ENCODE peak calls at places on chromosomes 11 and 22, in six cellular contexts. X is HFFc6, I is GM20000, O is endothelial cell, K is GM12864, W is MM.1S. F is an unnamed sample.

GRCh38 chr11:74409633-74410032 is 11.4 kb upstream of the PGM2L1 start:
- DNase-seq in I (no peak), K (no peak), X (no peak), W (no peak), O (no peak), F (no peak)

GRCh38 chr11:118766035-118766434 is 24.9 kb downstream of the DDX6 start:
- DNase-seq in K (no peak), O (no peak), X (no peak), W (no peak), I (no peak), F (no peak)

GRCh38 chr22:31490496-31490925 is 869 bp upstream of the EIF4ENIF1 start:
- DNase-seq in K (peak; percentile 98), W (peak; percentile 89), I (peak; percentile 87), X (peak; percentile 69), O (peak; percentile 49), F (peak; percentile 14)

GRCh38 chr11:72766152-72766902 is 14.1 kb upstream of the ARAP1 start:
- DNase-seq in O (no peak), W (no peak), K (no peak), I (no peak), X (no peak), F (no peak)

GRCh38 chr11:45817191-45817590 is 12.2 kb downstream of the SLC35C1 start:
- DNase-seq in O (no peak), I (peak; percentile 69), W (peak; percentile 38), K (peak; percentile 55), X (no peak), F (no peak)

GRCh38 chr22:38097557-38098409 is 12.7 kb downstream of the BAIAP2L2 start:
- DNase-seq in X (no peak), O (peak; percentile 72), W (no peak), K (no peak), I (no peak), F (no peak)

GRCh38 chr11:98115873-98116272 is 904.9 kb upstream of the CNTN5 start:
- DNase-seq in K (no peak), I (no peak), W (no peak), O (no peak), X (no peak), F (no peak)

GRCh38 chr22:36946436-36947158 is 33.2 kb downstream of the CSF2RB start:
- DNase-seq in W (no peak), K (no peak), I (peak; percentile 41), O (no peak), X (no peak), F (no peak)

GRCh38 chr11:133821776-133822175 is 23.5 kb downstream of the SPATA19 start:
- DNase-seq in X (no peak), O (peak; percentile 82), K (peak; percentile 21), I (peak; percentile 73), W (peak; percentile 26), F (no peak)

GRCh38 chr11:11446967-11447366 is 93.9 kb upstream of the CSNK2A3 start:
- DNase-seq in X (no peak), O (no peak), I (no peak), W (no peak), K (no peak), F (no peak)

GRCh38 chr22:40498454-40499186 is 128.2 kb downstream of the SGSM3 start:
- DNase-seq in X (peak; percentile 95), O (no peak), K (peak; percentile 21), I (no peak), W (no peak), F (no peak)

GRCh38 chr11:83459802-83460201 is 173.6 kb upstream of the CCDC90B start:
- DNase-seq in I (no peak), X (no peak), O (no peak), W (no peak), K (no peak), F (no peak)

GRCh38 chr22:36328635-36329216 is 59.0 kb downstream of the MYH9 start:
- DNase-seq in I (peak; percentile 62), W (no peak), X (peak; percentile 91), O (no peak), K (no peak), F (no peak)

GRCh38 chr11:29628584-29628983 is 388.2 kb downstream of the KCNA4 start:
- DNase-seq in I (no peak), K (no peak), X (no peak), W (no peak), O (no peak), F (no peak)

GRCh38 chr11:9815486-9816136 is 151.7 kb downstream of the SWAP70 start:
- DNase-seq in W (no peak), K (no peak), O (no peak), I (no peak), X (peak; percentile 72), F (no peak)

GRCh38 chr22:35887296-35887875 is 141.2 kb downstream of the RBFOX2 start:
- DNase-seq in I (no peak), W (no peak), X (no peak), O (no peak), K (no peak), F (no peak)

GRCh38 chr11:125330462-125331325 is 165.4 kb downstream of the FEZ1 start:
- DNase-seq in K (no peak), X (no peak), O (no peak), W (no peak), I (no peak), F (no peak)

GRCh38 chr11:71252434-71252781 is at the start of gene SHANK2:
- DNase-seq in O (no peak), I (no peak), X (no peak), K (no peak), W (no peak), F (no peak)

GRCh38 chr11:71456294-71456693 is 3.3 kb downstream of the NADSYN1 start:
- DNase-seq in W (no peak), K (no peak), I (no peak), X (no peak), O (no peak), F (no peak)

GRCh38 chr11:27234043-27234668 is 128.9 kb downstream of the CCDC34 start:
- DNase-seq in K (peak; percentile 91), W (no peak), I (peak; percentile 44), O (no peak), X (peak; percentile 70), F (peak; percentile 92)

GRCh38 chr11:11391796-11392195 is 38.7 kb upstream of the CSNK2A3 start:
- DNase-seq in W (no peak), O (no peak), K (no peak), I (no peak), X (peak; percentile 92), F (peak; percentile 39)

GRCh38 chr22:19105867-19106802 is 16.1 kb downstream of the DGCR2 start:
- DNase-seq in I (no peak), O (peak; percentile 26), W (no peak), X (no peak), K (no peak), F (no peak)
- TF ChIP-seq CTCF in I (no peak), O (no peak), W (peak; percentile 29), X (peak; percentile 47), K (peak; percentile 67), F (peak; percentile 4)

GRCh38 chr22:22761606-22761962 is 117.2 kb downstream of the GGTLC2 start:
- DNase-seq in I (no peak), X (no peak), O (no peak), W (no peak), K (no peak), F (no peak)

GRCh38 chr22:22767876-22768602 is 119.6 kb upstream of the IGLL5 start:
- DNase-seq in W (no peak), X (no peak), K (no peak), O (no peak), I (no peak), F (no peak)

GRCh38 chr22:22763512-22763911 is 119.1 kb downstream of the GGTLC2 start:
- DNase-seq in K (no peak), I (no peak), W (no peak), X (no peak), O (no peak), F (no peak)

GRCh38 chr22:22761963-22762772 is 117.8 kb downstream of the GGTLC2 start:
- DNase-seq in I (no peak), W (no peak), K (no peak), X (no peak), O (no peak), F (no peak)

GRCh38 chr22:22764085-22764484 is 119.7 kb downstream of the GGTLC2 start:
- DNase-seq in W (no peak), O (no peak), X (no peak), K (no peak), I (no peak), F (no peak)
- TF ChIP-seq CTCF in W (no peak), O (no peak), X (no peak), K (no peak), I (no peak), F (no peak)

GRCh38 chr22:28951969-28952521 is 68.7 kb downstream of the ZNRF3 start:
- DNase-seq in X (peak; percentile 24), K (no peak), O (no peak), W (no peak), I (no peak), F (no peak)
- TF ChIP-seq CTCF in X (no peak), K (no peak), O (no peak), W (no peak), I (no peak), F (peak; percentile 27)

GRCh38 chr11:64875369-64876225 is 2.8 kb downstream of the EHD1 start:
- DNase-seq in W (no peak), O (no peak), I (no peak), K (no peak), X (no peak), F (no peak)
- TF ChIP-seq CTCF in W (no peak), O (no peak), I (no peak), K (no peak), X (no peak), F (no peak)

GRCh38 chr11:65488273-65489058 is 10.4 kb upstream of the MALAT1 start:
- DNase-seq in O (no peak), K (no peak), X (peak; percentile 71), W (no peak), I (no peak), F (no peak)

GRCh38 chr11:65486570-65487466 is 12.0 kb upstream of the MALAT1 start:
- DNase-seq in W (no peak), O (no peak), I (no peak), K (no peak), X (no peak), F (no peak)

GRCh38 chr11:65489061-65489705 is 9.7 kb upstream of the MALAT1 start:
- DNase-seq in W (no peak), X (peak; percentile 98), O (no peak), K (no peak), I (no peak), F (no peak)

GRCh38 chr11:65485820-65486219 is 13.0 kb upstream of the MALAT1 start:
- DNase-seq in W (no peak), K (no peak), I (no peak), X (no peak), O (no peak), F (no peak)

DNA sequence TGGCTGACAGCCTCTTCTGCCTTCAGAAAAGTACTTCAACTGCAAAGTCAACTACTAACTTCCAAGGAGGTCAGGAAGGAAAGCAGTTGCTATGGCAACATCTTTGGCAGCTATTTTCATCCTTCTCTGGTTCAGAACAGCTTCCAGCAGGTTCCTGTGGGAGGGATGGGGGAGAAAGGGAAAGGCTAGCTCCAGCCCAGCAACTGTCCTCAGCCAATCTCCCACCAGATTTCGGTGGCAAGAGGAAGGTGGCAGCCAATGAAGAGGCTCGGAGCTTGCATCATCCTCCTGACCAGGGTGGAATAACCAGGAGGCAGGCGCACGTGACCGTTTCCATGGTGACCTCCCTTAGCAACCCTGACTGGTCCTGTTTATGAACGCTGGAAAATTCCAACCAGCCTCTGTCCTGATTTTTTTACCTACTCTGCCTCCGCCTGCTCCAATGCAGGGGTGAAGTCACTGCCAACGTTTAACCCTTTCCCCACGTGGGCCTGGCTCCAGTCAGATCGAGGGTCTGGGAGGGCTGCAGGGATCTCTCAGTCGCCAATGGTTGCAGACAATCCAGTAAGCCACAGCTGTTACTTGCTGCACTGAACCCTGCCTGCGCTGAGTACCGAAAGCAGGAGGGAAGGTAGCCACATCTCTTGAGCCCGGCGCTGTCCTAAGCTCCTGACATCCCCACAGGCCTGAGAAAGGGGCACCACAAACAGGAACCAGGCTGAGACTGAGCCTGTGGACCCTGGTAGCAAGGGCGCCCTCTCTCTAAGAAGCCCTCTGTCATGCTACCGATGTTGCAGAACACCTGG is 11.2 kb upstream of the MALAT1 start:
- DNase-seq in K (no peak), I (peak; percentile 80), O (peak; percentile 94), W (peak; percentile 81), X (peak; percentile 100), F (peak; percentile 100)
- TF ChIP-seq CTCF in K (no peak), I (no peak), O (no peak), W (no peak), X (peak; percentile 12), F (no peak)

F was measured in AG09319.